ENCODE peak calls at places on chromosome 6, in nine cellular contexts. Q, I, J, P, Z, T, G, C and B are unnamed samples.

GRCh38 chr6:170247178-170247701 is 43.6 kb downstream of the DLL1 start:
- DNase-seq in P (no peak), J (no peak), Q (no peak), I (no peak), G (no peak), C (no peak), Z (no peak), T (no peak), B (no peak)

GRCh38 chr6:3442444-3443220 is 14.2 kb downstream of the SLC22A23 start:
- DNase-seq in C (no peak), J (no peak), P (no peak), T (no peak), I (no peak), Z (peak), Q (no peak), G (no peak), B (no peak)

GRCh38 chr6:107221519-107221918 is 106.2 kb upstream of the BEND3 start:
- DNase-seq in T (no peak), J (no peak), Q (no peak), C (no peak), Z (no peak), P (no peak), I (no peak), G (no peak), B (no peak)

GRCh38 chr6:137025786-137026730 is 18.7 kb downstream of the IL20RA start:
- DNase-seq in Q (no peak), G (no peak), C (no peak), Z (no peak), T (no peak), I (no peak), P (no peak), J (no peak), B (no peak)

GRCh38 chr6:169326067-169326799 is 72.6 kb upstream of the THBS2 start:
- DNase-seq in I (no peak), J (no peak), C (peak), Q (peak), G (no peak), P (no peak), T (no peak), Z (peak), B (no peak)

GRCh38 chr6:14811760-14812428 is 434.0 kb upstream of the JARID2 start:
- DNase-seq in Z (no peak), J (no peak), C (no peak), P (no peak), Q (no peak), I (no peak), G (no peak), T (no peak), B (no peak)

GRCh38 chr6:89186762-89187161 is 30.4 kb downstream of the GABRR1 start:
- DNase-seq in T (no peak), Z (no peak), C (no peak), I (peak), J (no peak), G (no peak), Q (no peak), P (no peak), B (no peak)

GRCh38 chr6:132063204-132063603 is 112.0 kb upstream of the CCN2 start:
- DNase-seq in Q (no peak), Z (no peak), G (no peak), C (no peak), P (no peak), T (no peak), J (no peak), I (no peak), B (no peak)

GRCh38 chr6:84773133-84773430 is 8.7 kb upstream of the TBX18 start:
- DNase-seq in C (no peak), T (no peak), P (no peak), G (no peak), I (no peak), J (no peak), Z (no peak), Q (no peak), B (no peak)

GRCh38 chr6:108846628-108847027 is 1.6 kb upstream of the ARMC2 start:
- DNase-seq in T (no peak), C (no peak), Z (no peak), P (no peak), G (no peak), Q (peak), J (no peak), I (no peak), B (no peak)

GRCh38 chr6:101396552-101397173 is 3.2 kb downstream of the GRIK2 start:
- DNase-seq in P (peak), C (peak), Z (peak), J (peak), I (peak), Q (no peak), T (no peak), G (peak), B (no peak)

GRCh38 chr6:142207265-142207877 is 60.3 kb downstream of the VTA1 start:
- DNase-seq in Z (peak), P (peak), J (peak), Q (peak), T (peak), C (peak), G (no peak), I (peak), B (no peak)

GRCh38 chr6:154928325-154928922 is 66.7 kb upstream of the TIAM2 start:
- DNase-seq in I (peak), T (peak), Q (peak), P (peak), C (peak), J (peak), Z (peak), G (no peak), B (peak)

GRCh38 chr6:145544514-145544913 is 190.8 kb downstream of the EPM2A start:
- DNase-seq in C (no peak), G (no peak), Q (no peak), J (no peak), T (no peak), P (no peak), I (no peak), Z (no peak), B (no peak)

GRCh38 chr6:43399932-43400487 is 27.3 kb upstream of the ABCC10 start:
- DNase-seq in G (no peak), C (no peak), Z (no peak), Q (no peak), J (no peak), I (no peak), T (no peak), P (no peak), B (no peak)

GRCh38 chr6:150777731-150778130 is 87.8 kb upstream of the MTHFD1L start:
- DNase-seq in C (no peak), G (no peak), J (no peak), Z (no peak), I (no peak), P (no peak), T (no peak), Q (no peak), B (no peak)

GRCh38 chr6:148893481-148893880 is 146.7 kb downstream of the UST start:
- DNase-seq in Z (no peak), J (no peak), I (no peak), P (no peak), Q (no peak), G (no peak), T (no peak), C (no peak), B (no peak)

GRCh38 chr6:157177731-157178336 is 145.5 kb downstream of the TMEM242 start:
- DNase-seq in J (no peak), Z (no peak), Q (no peak), C (no peak), P (no peak), I (no peak), T (no peak), G (no peak), B (no peak)

GRCh38 chr6:2850480-2851150 is 9.0 kb upstream of the SERPINB1 start:
- DNase-seq in P (no peak), C (no peak), Q (no peak), I (no peak), Z (no peak), J (no peak), T (no peak), G (no peak), B (no peak)

GRCh38 chr6:121515615-121516265 is 80.3 kb downstream of the GJA1 start:
- DNase-seq in C (no peak), T (no peak), J (no peak), Z (no peak), Q (no peak), G (no peak), I (no peak), P (no peak), B (no peak)

GRCh38 chr6:81614292-81614691 is 138.2 kb downstream of the TENT5A start:
- DNase-seq in Z (no peak), P (no peak), Q (no peak), I (no peak), G (no peak), C (peak), J (no peak), T (no peak), B (no peak)

GRCh38 chr6:27890351-27891299 is 21.6 kb downstream of the OR2B2 start:
- DNase-seq in I (peak), C (no peak), T (peak), J (peak), G (no peak), Q (peak), P (peak), Z (no peak), B (no peak)